ENCODE peak calls at places on chromosomes 2 and 18, in six cellular contexts. C is IMR-90, B is A549, D is spleen, F is endothelial cell of umbilical vein, J is ovary. K is an unnamed sample.

GRCh38 chr2:11797846-11798245 is 51.4 kb downstream of the LPIN1 start:
- DNase-seq in C (no peak), B (no peak), D (no peak), F (no peak), J (no peak), K (no peak)

GRCh38 chr2:72031346-72032115 is 116.1 kb downstream of the CYP26B1 start:
- DNase-seq in C (no peak), B (no peak), D (no peak), F (no peak), J (no peak), K (no peak)

GRCh38 chr2:226802573-226802972 is 3.0 kb upstream of the IRS1 start:
- DNase-seq in C (peak; percentile 92), B (no peak), D (no peak), F (peak; percentile 59), J (no peak), K (no peak)

GRCh38 chr2:167144179-167144898 is 256.1 kb downstream of the XIRP2 start:
- DNase-seq in C (peak; percentile 71), B (no peak), D (no peak), F (no peak), J (no peak), K (no peak)

GRCh38 chr2:190980630-190981214 is 33.2 kb downstream of the STAT1 start:
- DNase-seq in C (no peak), B (no peak), D (no peak), F (no peak), J (no peak), K (no peak)

GRCh38 chr2:98519851-98520250 is 75.2 kb downstream of the INPP4A start:
- DNase-seq in C (no peak), B (no peak), D (peak; percentile 54), F (no peak), J (no peak), K (no peak)

GRCh38 chr2:95010126-95010525 is 15.4 kb upstream of the MAL start:
- DNase-seq in C (no peak), B (no peak), D (peak; percentile 61), F (no peak), J (no peak), K (no peak)

GRCh38 chr2:73301636-73302035 is 8.3 kb upstream of the EGR4 start:
- DNase-seq in C (no peak), B (no peak), D (no peak), F (no peak), J (no peak), K (no peak)

GRCh38 chr2:178295911-178296310 is 101.6 kb downstream of the OSBPL6 start:
- DNase-seq in C (no peak), B (no peak), D (no peak), F (no peak), J (no peak), K (no peak)

GRCh38 chr2:11498126-11498473 is 32.1 kb upstream of the E2F6 start:
- DNase-seq in C (no peak), B (no peak), D (no peak), F (no peak), J (no peak), K (no peak)

GRCh38 chr2:180980943-180981898 is 816 bp downstream of the UBE2E3 start:
- DNase-seq in C (peak; percentile 44), B (no peak), D (peak; percentile 86), F (peak; percentile 58), J (peak; percentile 31), K (peak; percentile 19)

GRCh38 chr18:48018806-48019295 is 88.4 kb upstream of the SMAD2 start:
- DNase-seq in C (no peak), B (no peak), D (no peak), F (no peak), J (no peak), K (peak; percentile 7)

GRCh38 chr2:58146707-58147106 is 94.4 kb downstream of the FANCL start:
- DNase-seq in C (peak; percentile 46), B (no peak), D (no peak), F (peak; percentile 41), J (no peak), K (no peak)

DNA sequence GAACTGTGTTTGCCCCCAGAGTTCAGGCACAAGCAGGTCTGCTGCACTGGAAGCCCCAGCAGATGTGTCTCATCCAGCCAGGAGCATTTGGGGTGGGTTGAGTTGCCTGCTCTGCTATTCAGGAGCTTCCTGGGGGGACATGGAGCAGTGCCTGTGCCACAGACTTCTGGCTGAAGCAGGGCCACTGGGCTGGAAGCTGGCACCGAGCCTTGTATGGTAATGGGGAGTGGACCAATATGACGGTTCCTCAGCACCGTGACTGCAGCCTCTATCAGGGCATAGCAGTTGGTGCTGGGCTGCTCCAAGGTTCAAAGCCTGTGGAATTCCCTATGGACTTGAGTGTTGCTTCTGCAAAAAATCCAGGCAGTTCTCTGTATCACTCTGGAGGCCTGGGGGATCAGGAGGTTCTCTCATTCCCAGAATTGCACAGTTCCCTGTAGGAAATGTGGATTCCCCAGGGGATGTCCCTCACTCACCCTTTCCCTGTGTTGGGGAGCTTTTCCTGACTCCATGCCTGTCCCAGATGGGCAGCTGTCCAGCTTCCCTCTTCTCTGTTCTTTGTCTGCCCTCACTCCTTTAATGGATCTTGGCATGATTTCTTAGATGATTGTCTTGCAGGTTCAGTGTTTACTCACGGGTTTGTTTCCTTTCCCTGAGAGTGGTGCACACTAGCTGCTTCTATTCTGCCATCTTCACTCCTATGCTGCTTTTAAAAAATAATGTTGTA is 37.2 kb upstream of the THSD7B start:
- DNase-seq in C (no peak), B (no peak), D (no peak), F (no peak), J (no peak), K (no peak)
- H3K9me3 ChIP-seq in C (peaks cover 5% of the 10 kb centered on the region), B (no peaks in the 10 kb centered on the region), D (no peaks in the 10 kb centered on the region), F (peaks cover 2% of the 10 kb centered on the region), J (no peaks in the 10 kb centered on the region), K (no peaks in the 10 kb centered on the region)

GRCh38 chr2:239275037-239275685 is 125.7 kb downstream of the HDAC4 start:
- DNase-seq in C (peak; percentile 98), B (peak; percentile 82), D (peak; percentile 93), F (no peak), J (peak; percentile 49), K (peak; percentile 91)

GRCh38 chr2:239272626-239273025 is 128.2 kb downstream of the HDAC4 start:
- DNase-seq in C (no peak), B (no peak), D (peak; percentile 69), F (no peak), J (no peak), K (no peak)

GRCh38 chr2:239273280-239274234 is 127.3 kb downstream of the HDAC4 start:
- DNase-seq in C (no peak), B (no peak), D (peak; percentile 87), F (no peak), J (peak; percentile 16), K (peak; percentile 39)

GRCh38 chr2:239275871-239276812 is 124.7 kb downstream of the HDAC4 start:
- DNase-seq in C (no peak), B (no peak), D (peak; percentile 82), F (no peak), J (peak; percentile 41), K (peak; percentile 87)

GRCh38 chr2:239274391-239275001 is 126.3 kb downstream of the HDAC4 start:
- DNase-seq in C (peak; percentile 70), B (peak; percentile 74), D (peak; percentile 83), F (no peak), J (no peak), K (peak; percentile 80)
- H3K4me3 ChIP-seq in C (no peak overlapping the region), B (peak overlapping the region; percentile 42), D (no peak overlapping the region), F (no peak overlapping the region), J (peak overlapping the region; percentile 5), K (no peak overlapping the region)

GRCh38 chr2:150485114-150485870 is 2.2 kb downstream of the RND3 start:
- DNase-seq in C (peak; percentile 53), B (peak; percentile 41), D (peak; percentile 71), F (peak; percentile 67), J (peak; percentile 53), K (peak; percentile 84)
- TF ChIP-seq POLR2A in C (peak; percentile 21), B (peak; percentile 7), D (no peak), F (peak; percentile 85), J (no peak), K (peak; percentile 21)

GRCh38 chr2:82199493-82199852 is 1894.9 kb upstream of the LRRTM1 start:
- DNase-seq in C (no peak), B (no peak), D (no peak), F (no peak), J (no peak), K (no peak)

DNA sequence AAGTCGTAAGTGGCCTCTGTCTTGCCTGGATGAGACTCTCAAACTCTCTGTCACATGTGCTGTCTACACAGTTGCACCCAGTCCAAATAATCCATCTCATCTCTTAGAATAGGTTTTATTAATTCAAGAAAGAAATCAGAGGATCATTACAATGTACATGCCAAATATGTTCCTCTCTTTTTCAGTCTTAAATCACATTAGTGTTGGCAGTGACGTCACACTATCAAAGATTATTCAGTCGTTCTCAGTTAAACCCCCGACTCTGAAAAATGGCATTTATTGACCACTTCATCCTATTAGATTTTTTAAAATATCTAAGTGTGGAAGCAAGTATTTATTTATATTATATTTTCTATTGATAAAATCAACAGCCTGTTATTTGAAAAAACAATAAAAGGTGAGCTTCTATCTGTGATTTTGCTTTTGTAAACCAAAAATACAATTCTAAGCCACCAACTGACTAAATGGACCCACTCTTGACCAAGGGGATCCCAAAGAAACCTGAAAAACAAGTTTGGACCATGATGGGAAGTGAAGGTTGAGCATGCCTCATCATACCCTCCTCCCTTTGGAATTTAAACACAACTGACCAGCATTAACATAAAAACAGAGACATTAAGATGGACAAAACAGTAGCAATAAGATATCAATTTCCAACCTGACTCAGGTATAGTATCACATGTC is 1894.4 kb upstream of the LRRTM1 start:
- DNase-seq in C (no peak), B (no peak), D (no peak), F (no peak), J (no peak), K (no peak)
- H3K9me3 ChIP-seq in C (peaks cover 3% of the 10 kb centered on the region), B (peaks cover 28% of the 10 kb centered on the region), D (no peaks in the 10 kb centered on the region), F (no peaks in the 10 kb centered on the region), J (no peaks in the 10 kb centered on the region), K (no peaks in the 10 kb centered on the region)

GRCh38 chr2:176137249-176137573 is 7.7 kb downstream of the HOXD8 start:
- DNase-seq in C (no peak), B (no peak), D (no peak), F (no peak), J (no peak), K (no peak)
- H3K4me3 ChIP-seq in C (no peak overlapping the region), B (peak overlapping the region; percentile 47), D (peak overlapping the region; percentile 33), F (peak overlapping the region; percentile 91), J (peak overlapping the region; percentile 64), K (no peak overlapping the region)

K was measured in adrenal gland.